ENCODE peak calls at places on chromosomes 7 and 10, in seven cellular contexts. One of them, this sample, is unnamed. For H3K4me1, the result is how much of the 10 kb centered on the place peaks cover.

GRCh38 chr7:96426027-96426426 is 104.1 kb upstream of the SLC25A13 start:
- DNase-seq in IMR-90: no peak
- DNase-seq in ovary: no peak
- DNase-seq in heart left ventricle: no peak
- DNase-seq in Peyer's patch: no peak
- DNase-seq in HepG2: no peak
- DNase-seq in right lobe of liver: no peak
- DNase-seq in this sample: no peak

GRCh38 chr10:3754727-3755439 is 30.1 kb downstream of the KLF6 start:
- DNase-seq in Peyer's patch: no peak
- DNase-seq in ovary: no peak
- DNase-seq in right lobe of liver: no peak
- DNase-seq in heart left ventricle: no peak
- DNase-seq in HepG2: peak
- DNase-seq in IMR-90: peak
- DNase-seq in this sample: no peak

GRCh38 chr7:148622887-148623585 is 32.5 kb downstream of the C7orf33 start:
- DNase-seq in HepG2: no peak
- DNase-seq in Peyer's patch: no peak
- DNase-seq in IMR-90: no peak
- DNase-seq in right lobe of liver: peak
- DNase-seq in ovary: no peak
- DNase-seq in heart left ventricle: no peak
- DNase-seq in this sample: no peak

GRCh38 chr7:75804004-75804403 is 9.6 kb downstream of the CCL24 start:
- DNase-seq in heart left ventricle: no peak
- DNase-seq in right lobe of liver: no peak
- DNase-seq in HepG2: no peak
- DNase-seq in Peyer's patch: no peak
- DNase-seq in IMR-90: no peak
- DNase-seq in ovary: no peak
- DNase-seq in this sample: no peak

GRCh38 chr7:23712368-23713284 is 2.6 kb downstream of the STK31 start:
- DNase-seq in right lobe of liver: no peak
- DNase-seq in heart left ventricle: no peak
- DNase-seq in HepG2: peak
- DNase-seq in ovary: no peak
- DNase-seq in IMR-90: peak
- DNase-seq in Peyer's patch: no peak
- DNase-seq in this sample: no peak

GRCh38 chr7:155665957-155666287 is 21.5 kb downstream of the RBM33 start:
- DNase-seq in ovary: no peak
- DNase-seq in Peyer's patch: no peak
- DNase-seq in HepG2: no peak
- DNase-seq in IMR-90: peak
- DNase-seq in right lobe of liver: no peak
- DNase-seq in heart left ventricle: no peak
- DNase-seq in this sample: no peak

GRCh38 chr10:100656479-100656878 is 88.9 kb upstream of the PAX2 start:
- DNase-seq in heart left ventricle: no peak
- DNase-seq in HepG2: no peak
- DNase-seq in ovary: no peak
- DNase-seq in right lobe of liver: no peak
- DNase-seq in Peyer's patch: no peak
- DNase-seq in IMR-90: no peak
- DNase-seq in this sample: no peak

GRCh38 chr7:37045786-37046185 is 321.5 kb upstream of the AOAH start:
- DNase-seq in IMR-90: no peak
- DNase-seq in HepG2: no peak
- DNase-seq in heart left ventricle: no peak
- DNase-seq in ovary: no peak
- DNase-seq in right lobe of liver: no peak
- DNase-seq in Peyer's patch: no peak
- DNase-seq in this sample: no peak

GRCh38 chr10:114431414-114431767 is 27.1 kb upstream of the AFAP1L2 start:
- DNase-seq in IMR-90: no peak
- DNase-seq in heart left ventricle: no peak
- DNase-seq in Peyer's patch: no peak
- DNase-seq in HepG2: no peak
- DNase-seq in right lobe of liver: no peak
- DNase-seq in ovary: no peak
- DNase-seq in this sample: no peak

GRCh38 chr10:46270086-46270811 is 16.5 kb upstream of the ANTXRL start:
- DNase-seq in IMR-90: no peak
- DNase-seq in Peyer's patch: no peak
- DNase-seq in heart left ventricle: no peak
- DNase-seq in HepG2: no peak
- DNase-seq in ovary: no peak
- DNase-seq in right lobe of liver: no peak
- DNase-seq in this sample: no peak

GRCh38 chr10:13206546-13207443 is 27.4 kb downstream of the UCMA start:
- DNase-seq in HepG2: peak
- DNase-seq in right lobe of liver: no peak
- DNase-seq in heart left ventricle: no peak
- DNase-seq in ovary: no peak
- DNase-seq in Peyer's patch: no peak
- DNase-seq in IMR-90: peak
- DNase-seq in this sample: no peak

GRCh38 chr10:117348236-117348635 is 27.0 kb downstream of the PDZD8 start:
- DNase-seq in HepG2: no peak
- DNase-seq in Peyer's patch: no peak
- DNase-seq in right lobe of liver: no peak
- DNase-seq in ovary: no peak
- DNase-seq in IMR-90: no peak
- DNase-seq in heart left ventricle: no peak
- DNase-seq in this sample: no peak

GRCh38 chr7:106693659-106694353 is 32.8 kb upstream of the CCDC71L start:
- DNase-seq in heart left ventricle: no peak
- DNase-seq in right lobe of liver: no peak
- DNase-seq in HepG2: no peak
- DNase-seq in Peyer's patch: no peak
- DNase-seq in ovary: no peak
- DNase-seq in IMR-90: peak
- DNase-seq in this sample: no peak

GRCh38 chr7:23235688-23236280 is 10.8 kb upstream of the GPNMB start:
- DNase-seq in heart left ventricle: peak
- DNase-seq in Peyer's patch: no peak
- DNase-seq in HepG2: peak
- DNase-seq in IMR-90: peak
- DNase-seq in right lobe of liver: no peak
- DNase-seq in ovary: no peak
- DNase-seq in this sample: no peak

GRCh38 chr7:147547252-147547897 is 1043.2 kb upstream of the C7orf33 start:
- DNase-seq in right lobe of liver: no peak
- DNase-seq in IMR-90: peak
- DNase-seq in Peyer's patch: no peak
- DNase-seq in heart left ventricle: no peak
- DNase-seq in ovary: no peak
- DNase-seq in HepG2: peak
- DNase-seq in this sample: peak

GRCh38 chr7:107890493-107890961 is 456 bp upstream of the DLD start:
- DNase-seq in IMR-90: no peak
- DNase-seq in heart left ventricle: no peak
- DNase-seq in ovary: no peak
- DNase-seq in HepG2: no peak
- DNase-seq in Peyer's patch: no peak
- DNase-seq in right lobe of liver: no peak
- DNase-seq in this sample: no peak

GRCh38 chr10:90751107-90751997 is 106.5 kb downstream of the HTR7 start:
- DNase-seq in Peyer's patch: no peak
- DNase-seq in ovary: no peak
- DNase-seq in IMR-90: peak
- DNase-seq in HepG2: peak
- DNase-seq in heart left ventricle: no peak
- DNase-seq in right lobe of liver: no peak
- DNase-seq in this sample: peak

GRCh38 chr7:14673202-14673601 is 229.3 kb downstream of the DGKB start:
- DNase-seq in right lobe of liver: no peak
- DNase-seq in ovary: no peak
- DNase-seq in HepG2: no peak
- DNase-seq in Peyer's patch: no peak
- DNase-seq in IMR-90: no peak
- DNase-seq in heart left ventricle: no peak
- DNase-seq in this sample: no peak

GRCh38 chr10:124458874-124459273 is 2.7 kb upstream of the LHPP start:
- DNase-seq in ovary: no peak
- DNase-seq in right lobe of liver: no peak
- DNase-seq in Peyer's patch: no peak
- DNase-seq in HepG2: no peak
- DNase-seq in IMR-90: no peak
- DNase-seq in heart left ventricle: no peak
- DNase-seq in this sample: no peak
- H3K4me1 ChIP-seq in ovary: under half
- H3K4me1 ChIP-seq in right lobe of liver: under half
- H3K4me1 ChIP-seq in Peyer's patch: under half
- H3K4me1 ChIP-seq in HepG2: under half
- H3K4me1 ChIP-seq in IMR-90: under half
- H3K4me1 ChIP-seq in heart left ventricle: under half
- H3K4me1 ChIP-seq in this sample: under half

GRCh38 chr10:43383204-43383971 is 12.0 kb downstream of the FXYD4 start:
- DNase-seq in heart left ventricle: no peak
- DNase-seq in IMR-90: no peak
- DNase-seq in HepG2: no peak
- DNase-seq in ovary: peak
- DNase-seq in Peyer's patch: peak
- DNase-seq in right lobe of liver: peak
- DNase-seq in this sample: no peak

GRCh38 chr10:43386981-43387677 is 15.7 kb downstream of the FXYD4 start:
- DNase-seq in right lobe of liver: peak
- DNase-seq in HepG2: no peak
- DNase-seq in IMR-90: no peak
- DNase-seq in heart left ventricle: no peak
- DNase-seq in Peyer's patch: peak
- DNase-seq in ovary: peak
- DNase-seq in this sample: no peak

GRCh38 chr10:43385412-43386004 is 14.1 kb downstream of the FXYD4 start:
- DNase-seq in Peyer's patch: no peak
- DNase-seq in HepG2: no peak
- DNase-seq in heart left ventricle: no peak
- DNase-seq in ovary: no peak
- DNase-seq in IMR-90: no peak
- DNase-seq in right lobe of liver: no peak
- DNase-seq in this sample: no peak

GRCh38 chr10:43386549-43386948 is 15.1 kb downstream of the FXYD4 start:
- DNase-seq in ovary: peak
- DNase-seq in IMR-90: no peak
- DNase-seq in HepG2: no peak
- DNase-seq in right lobe of liver: peak
- DNase-seq in heart left ventricle: no peak
- DNase-seq in Peyer's patch: peak
- DNase-seq in this sample: no peak

GRCh38 chr10:43384252-43385221 is 13.1 kb downstream of the FXYD4 start:
- DNase-seq in ovary: peak
- DNase-seq in Peyer's patch: peak
- DNase-seq in IMR-90: no peak
- DNase-seq in HepG2: no peak
- DNase-seq in heart left ventricle: no peak
- DNase-seq in right lobe of liver: peak
- DNase-seq in this sample: no peak
- TF ChIP-seq POLR2A in ovary: no peak
- TF ChIP-seq POLR2A in Peyer's patch: no peak
- TF ChIP-seq POLR2A in IMR-90: no peak
- TF ChIP-seq POLR2A in HepG2: no peak
- TF ChIP-seq POLR2A in heart left ventricle: no peak
- TF ChIP-seq POLR2A in right lobe of liver: peak
- TF ChIP-seq POLR2A in this sample: no peak

DNA sequence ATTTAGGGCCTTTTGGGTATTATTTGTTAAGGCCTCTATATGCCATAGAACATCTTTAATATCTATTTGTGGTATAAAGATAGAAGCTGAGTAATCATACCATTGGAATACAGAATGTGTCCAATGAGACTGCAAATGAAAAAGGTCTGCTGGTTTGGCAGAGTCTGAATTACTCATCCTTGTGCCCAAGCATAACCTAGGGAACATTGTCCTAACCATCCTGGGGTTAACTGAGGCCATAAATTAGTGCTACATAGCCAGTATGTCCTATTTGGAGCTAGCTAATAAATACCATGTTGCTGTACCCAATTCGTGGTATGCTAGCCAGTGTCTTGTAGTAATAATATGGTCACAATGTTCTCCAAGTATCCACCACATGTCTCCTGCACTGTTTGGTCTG is 117.1 kb downstream of the ANKRD26 start:
- DNase-seq in Peyer's patch: no peak
- DNase-seq in heart left ventricle: no peak
- DNase-seq in ovary: no peak
- DNase-seq in right lobe of liver: no peak
- DNase-seq in HepG2: no peak
- DNase-seq in IMR-90: no peak
- DNase-seq in this sample: no peak
- H3K27ac ChIP-seq in Peyer's patch: no peak
- H3K27ac ChIP-seq in heart left ventricle: no peak
- H3K27ac ChIP-seq in ovary: no peak
- H3K27ac ChIP-seq in right lobe of liver: no peak
- H3K27ac ChIP-seq in HepG2: no peak
- H3K27ac ChIP-seq in IMR-90: no peak
- H3K27ac ChIP-seq in this sample: no peak

GRCh38 chr10:89332092-89332633 is 4.4 kb downstream of the IFIT3 start:
- DNase-seq in right lobe of liver: no peak
- DNase-seq in Peyer's patch: no peak
- DNase-seq in HepG2: peak
- DNase-seq in IMR-90: peak
- DNase-seq in ovary: no peak
- DNase-seq in heart left ventricle: no peak
- DNase-seq in this sample: no peak
- H3K4me1 ChIP-seq in right lobe of liver: under half
- H3K4me1 ChIP-seq in Peyer's patch: half or more
- H3K4me1 ChIP-seq in HepG2: half or more
- H3K4me1 ChIP-seq in IMR-90: under half
- H3K4me1 ChIP-seq in ovary: under half
- H3K4me1 ChIP-seq in heart left ventricle: under half
- H3K4me1 ChIP-seq in this sample: half or more